ENCODE peak calls at places on chromosomes 2 and 18, in four cellular contexts. One of them, this sample, is unnamed.

GRCh38 chr2:34004936-34005335 is 405.8 kb upstream of the FAM98A start:
- DNase-seq in endothelial cell: no peak
- DNase-seq in HCT116: no peak
- DNase-seq in fibroblast of mammary gland: no peak
- DNase-seq in this sample: no peak

GRCh38 chr2:144942516-144943256 is 422.8 kb upstream of the ZEB2 start:
- DNase-seq in endothelial cell: no peak
- DNase-seq in HCT116: no peak
- DNase-seq in fibroblast of mammary gland: peak
- DNase-seq in this sample: no peak

GRCh38 chr2:151029406-151030157 is 232.1 kb downstream of the RBM43 start:
- DNase-seq in endothelial cell: no peak
- DNase-seq in HCT116: no peak
- DNase-seq in fibroblast of mammary gland: peak
- DNase-seq in this sample: no peak

GRCh38 chr2:229821353-229821752 is 100.5 kb downstream of the TRIP12 start:
- DNase-seq in endothelial cell: no peak
- DNase-seq in HCT116: no peak
- DNase-seq in fibroblast of mammary gland: no peak
- DNase-seq in this sample: no peak

GRCh38 chr2:120787512-120788348 is 52.1 kb downstream of the GLI2 start:
- DNase-seq in endothelial cell: no peak
- DNase-seq in HCT116: no peak
- DNase-seq in fibroblast of mammary gland: no peak
- DNase-seq in this sample: no peak

GRCh38 chr2:42367835-42368234 is 6.8 kb upstream of the COX7A2L start:
- DNase-seq in endothelial cell: no peak
- DNase-seq in HCT116: no peak
- DNase-seq in fibroblast of mammary gland: peak
- DNase-seq in this sample: no peak

GRCh38 chr2:75523313-75524275 is 37.1 kb downstream of the EVA1A start:
- DNase-seq in endothelial cell: no peak
- DNase-seq in HCT116: peak
- DNase-seq in fibroblast of mammary gland: peak
- DNase-seq in this sample: no peak

GRCh38 chr2:43818761-43819160 is 19.9 kb downstream of the ABCG5 start:
- DNase-seq in endothelial cell: no peak
- DNase-seq in HCT116: peak
- DNase-seq in fibroblast of mammary gland: peak
- DNase-seq in this sample: no peak

GRCh38 chr18:31685097-31686082 is 1.0 kb upstream of the B4GALT6 start:
- DNase-seq in endothelial cell: peak
- DNase-seq in HCT116: peak
- DNase-seq in fibroblast of mammary gland: peak
- DNase-seq in this sample: peak

GRCh38 chr18:31688601-31689000 is 4.2 kb upstream of the B4GALT6 start:
- DNase-seq in endothelial cell: no peak
- DNase-seq in HCT116: no peak
- DNase-seq in fibroblast of mammary gland: no peak
- DNase-seq in this sample: no peak

GRCh38 chr18:31686572-31686971 is 2.2 kb upstream of the B4GALT6 start:
- DNase-seq in endothelial cell: no peak
- DNase-seq in HCT116: no peak
- DNase-seq in fibroblast of mammary gland: no peak
- DNase-seq in this sample: no peak

GRCh38 chr18:31687016-31687415 is 2.6 kb upstream of the B4GALT6 start:
- DNase-seq in endothelial cell: no peak
- DNase-seq in HCT116: no peak
- DNase-seq in fibroblast of mammary gland: no peak
- DNase-seq in this sample: no peak

GRCh38 chr18:31687529-31687928 is 3.1 kb upstream of the B4GALT6 start:
- DNase-seq in endothelial cell: no peak
- DNase-seq in HCT116: no peak
- DNase-seq in fibroblast of mammary gland: no peak
- DNase-seq in this sample: no peak
- TF ChIP-seq CTCF in endothelial cell: peak
- TF ChIP-seq CTCF in HCT116: peak
- TF ChIP-seq CTCF in fibroblast of mammary gland: peak
- TF ChIP-seq CTCF in this sample: no peak

GRCh38 chr2:105519516-105519915 is 120.7 kb upstream of the FHL2 start:
- DNase-seq in endothelial cell: no peak
- DNase-seq in HCT116: no peak
- DNase-seq in fibroblast of mammary gland: no peak
- DNase-seq in this sample: no peak

GRCh38 chr2:105521176-105521575 is 122.3 kb upstream of the FHL2 start:
- DNase-seq in endothelial cell: no peak
- DNase-seq in HCT116: no peak
- DNase-seq in fibroblast of mammary gland: peak
- DNase-seq in this sample: no peak

GRCh38 chr2:105521616-105522015 is 122.8 kb upstream of the FHL2 start:
- DNase-seq in endothelial cell: no peak
- DNase-seq in HCT116: no peak
- DNase-seq in fibroblast of mammary gland: no peak
- DNase-seq in this sample: no peak

GRCh38 chr2:105517814-105518705 is 119.2 kb upstream of the FHL2 start:
- DNase-seq in endothelial cell: no peak
- DNase-seq in HCT116: no peak
- DNase-seq in fibroblast of mammary gland: peak
- DNase-seq in this sample: peak

GRCh38 chr2:105518897-105519296 is 120.0 kb upstream of the FHL2 start:
- DNase-seq in endothelial cell: no peak
- DNase-seq in HCT116: no peak
- DNase-seq in fibroblast of mammary gland: peak
- DNase-seq in this sample: no peak
- TF ChIP-seq CTCF in endothelial cell: no peak
- TF ChIP-seq CTCF in HCT116: peak
- TF ChIP-seq CTCF in fibroblast of mammary gland: peak
- TF ChIP-seq CTCF in this sample: no peak

DNA sequence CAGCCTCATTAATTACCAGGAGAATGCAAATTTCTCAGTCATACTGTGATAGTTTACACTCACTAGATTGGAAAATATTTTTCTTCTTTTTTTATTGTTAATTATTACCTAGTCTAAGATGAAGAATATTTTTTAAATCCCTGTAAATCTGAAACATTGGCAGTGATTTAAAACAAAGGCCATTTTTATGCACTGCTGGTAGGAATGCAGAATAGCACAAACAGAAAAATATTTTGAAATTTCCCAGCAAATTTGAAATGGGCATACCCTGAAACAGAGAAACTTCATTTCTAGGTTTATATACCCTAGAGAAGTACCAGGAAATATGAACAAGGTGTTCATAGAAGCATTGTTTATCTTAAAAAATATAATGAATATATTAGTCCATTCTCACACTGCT is 31.0 kb downstream of the DYNAP start:
- DNase-seq in endothelial cell: no peak
- DNase-seq in HCT116: no peak
- DNase-seq in fibroblast of mammary gland: no peak
- DNase-seq in this sample: no peak
- TF ChIP-seq CTCF in endothelial cell: peak
- TF ChIP-seq CTCF in HCT116: peak
- TF ChIP-seq CTCF in fibroblast of mammary gland: peak
- TF ChIP-seq CTCF in this sample: no peak

GRCh38 chr2:149761611-149762010 is 174.0 kb upstream of the MMADHC start:
- DNase-seq in endothelial cell: no peak
- DNase-seq in HCT116: no peak
- DNase-seq in fibroblast of mammary gland: no peak
- DNase-seq in this sample: no peak
- TF ChIP-seq CTCF in endothelial cell: no peak
- TF ChIP-seq CTCF in HCT116: no peak
- TF ChIP-seq CTCF in fibroblast of mammary gland: no peak
- TF ChIP-seq CTCF in this sample: no peak

GRCh38 chr18:55475916-55476315 is 112.1 kb downstream of the TCF4 start:
- DNase-seq in endothelial cell: no peak
- DNase-seq in HCT116: no peak
- DNase-seq in fibroblast of mammary gland: no peak
- DNase-seq in this sample: no peak

GRCh38 chr18:55478301-55478660 is 109.7 kb downstream of the TCF4 start:
- DNase-seq in endothelial cell: no peak
- DNase-seq in HCT116: no peak
- DNase-seq in fibroblast of mammary gland: no peak
- DNase-seq in this sample: no peak

GRCh38 chr18:55479656-55480420 is 108.2 kb downstream of the TCF4 start:
- DNase-seq in endothelial cell: no peak
- DNase-seq in HCT116: no peak
- DNase-seq in fibroblast of mammary gland: no peak
- DNase-seq in this sample: no peak

GRCh38 chr18:55475467-55475866 is 112.5 kb downstream of the TCF4 start:
- DNase-seq in endothelial cell: no peak
- DNase-seq in HCT116: no peak
- DNase-seq in fibroblast of mammary gland: no peak
- DNase-seq in this sample: no peak

DNA sequence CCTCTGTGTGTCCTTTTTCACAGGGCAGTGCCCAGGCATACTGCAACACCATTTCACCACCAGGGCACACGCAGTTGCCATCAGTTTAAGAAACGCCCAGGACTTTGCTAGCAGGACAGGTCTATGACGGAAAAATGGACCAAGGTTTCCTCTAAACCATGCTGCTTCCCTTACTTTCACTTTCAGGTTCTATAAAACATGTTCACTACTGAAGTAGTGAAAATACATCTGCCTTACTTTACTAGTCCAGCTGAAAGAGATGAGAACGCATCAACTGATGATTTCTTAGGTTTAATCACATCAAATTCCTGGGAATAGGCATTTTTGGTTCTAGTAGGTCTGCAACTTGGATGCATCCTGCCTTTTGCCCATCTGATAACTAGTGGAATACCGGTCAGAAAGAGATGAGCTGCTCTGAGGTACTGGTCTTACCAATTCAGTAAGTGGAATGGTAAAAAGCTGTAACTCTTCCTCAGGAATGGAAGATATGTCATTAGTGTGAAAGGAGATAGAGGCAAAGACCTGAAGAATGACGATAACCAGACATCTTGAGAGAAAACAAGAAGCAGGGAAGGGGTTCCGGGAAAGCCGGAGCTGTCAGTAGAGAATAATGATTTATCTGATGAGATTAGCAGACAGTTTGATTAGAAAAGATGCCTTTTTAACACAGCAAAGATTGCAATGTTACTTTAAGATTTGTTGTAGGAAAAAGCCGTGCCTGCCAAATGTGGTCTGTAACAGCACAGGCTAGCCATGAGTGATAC is 110.3 kb downstream of the TCF4 start:
- DNase-seq in endothelial cell: no peak
- DNase-seq in HCT116: no peak
- DNase-seq in fibroblast of mammary gland: peak
- DNase-seq in this sample: peak
- TF ChIP-seq CTCF in endothelial cell: no peak
- TF ChIP-seq CTCF in HCT116: no peak
- TF ChIP-seq CTCF in fibroblast of mammary gland: peak
- TF ChIP-seq CTCF in this sample: peak

GRCh38 chr2:152353364-152353763 is 18.4 kb downstream of the FMNL2 start:
- DNase-seq in endothelial cell: no peak
- DNase-seq in HCT116: no peak
- DNase-seq in fibroblast of mammary gland: no peak
- DNase-seq in this sample: no peak
- TF ChIP-seq CTCF in endothelial cell: no peak
- TF ChIP-seq CTCF in HCT116: no peak
- TF ChIP-seq CTCF in fibroblast of mammary gland: no peak
- TF ChIP-seq CTCF in this sample: no peak

DNA sequence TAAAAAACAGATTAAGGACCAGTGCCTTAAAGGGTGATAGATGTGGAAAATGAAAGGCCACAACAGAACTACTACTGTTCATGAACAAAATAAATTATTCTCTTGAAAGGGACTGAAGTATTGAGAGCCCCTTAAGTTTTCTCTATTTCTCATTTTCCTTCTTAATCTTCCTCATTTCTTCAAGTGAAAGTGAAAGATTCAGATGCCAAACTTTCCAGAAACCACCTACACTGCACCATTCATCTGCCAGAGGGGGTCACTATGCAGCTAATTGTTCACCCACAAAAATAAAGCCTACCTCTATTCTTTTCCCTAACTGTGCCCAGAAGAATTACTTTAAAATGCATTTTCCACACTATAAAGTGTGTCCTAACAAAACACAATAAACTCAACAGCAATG is 140.1 kb downstream of the NR4A2 start:
- DNase-seq in endothelial cell: no peak
- DNase-seq in HCT116: no peak
- DNase-seq in fibroblast of mammary gland: peak
- DNase-seq in this sample: no peak
- TF ChIP-seq CTCF in endothelial cell: no peak
- TF ChIP-seq CTCF in HCT116: peak
- TF ChIP-seq CTCF in fibroblast of mammary gland: peak
- TF ChIP-seq CTCF in this sample: no peak